ENCODE peak calls at places on chromosomes 5 and 9, in seven cellular contexts. One of them, this sample, is unnamed.

GRCh38 chr5:14534773-14535172 is 46.8 kb upstream of the OTULINL start:
- DNase-seq in amniotic stem cell: no peak
- DNase-seq in NCI-H748 treated with DMSO at 0.1 percent for 48 hours: peak; percentile 58
- DNase-seq in thyroid gland: peak; percentile 46
- DNase-seq in fibroblast of gingiva: no peak
- DNase-seq in stimulated activated naive CD8-positive, alpha-beta T cell treated with anti-CD3 and anti-CD28 coated beads, Interleukin-15, amount 100 ng/mL, for 72 hours: no peak
- DNase-seq in activated CD4-positive, alpha-beta T cell treated with anti-CD3 and anti-CD28 coated beads, Interleukin-2, amount 50 U/mL, for 1 hour: no peak
- DNase-seq in this sample: peak; percentile 21

GRCh38 chr5:128579111-128579510 is 41.1 kb upstream of the FBN2 start:
- DNase-seq in activated CD4-positive, alpha-beta T cell treated with anti-CD3 and anti-CD28 coated beads, Interleukin-2, amount 50 U/mL, for 1 hour: no peak
- DNase-seq in NCI-H748 treated with DMSO at 0.1 percent for 48 hours: no peak
- DNase-seq in stimulated activated naive CD8-positive, alpha-beta T cell treated with anti-CD3 and anti-CD28 coated beads, Interleukin-15, amount 100 ng/mL, for 72 hours: no peak
- DNase-seq in amniotic stem cell: no peak
- DNase-seq in fibroblast of gingiva: peak; percentile 87
- DNase-seq in thyroid gland: no peak
- DNase-seq in this sample: no peak

GRCh38 chr9:35102465-35102768 is 514 bp downstream of the STOML2 start:
- DNase-seq in NCI-H748 treated with DMSO at 0.1 percent for 48 hours: no peak
- DNase-seq in activated CD4-positive, alpha-beta T cell treated with anti-CD3 and anti-CD28 coated beads, Interleukin-2, amount 50 U/mL, for 1 hour: no peak
- DNase-seq in thyroid gland: no peak
- DNase-seq in fibroblast of gingiva: no peak
- DNase-seq in amniotic stem cell: no peak
- DNase-seq in stimulated activated naive CD8-positive, alpha-beta T cell treated with anti-CD3 and anti-CD28 coated beads, Interleukin-15, amount 100 ng/mL, for 72 hours: no peak
- DNase-seq in this sample: peak; percentile 34

GRCh38 chr5:121325930-121326329 is 525.8 kb upstream of the FTMT start:
- DNase-seq in NCI-H748 treated with DMSO at 0.1 percent for 48 hours: no peak
- DNase-seq in thyroid gland: no peak
- DNase-seq in fibroblast of gingiva: peak; percentile 1
- DNase-seq in stimulated activated naive CD8-positive, alpha-beta T cell treated with anti-CD3 and anti-CD28 coated beads, Interleukin-15, amount 100 ng/mL, for 72 hours: no peak
- DNase-seq in amniotic stem cell: no peak
- DNase-seq in activated CD4-positive, alpha-beta T cell treated with anti-CD3 and anti-CD28 coated beads, Interleukin-2, amount 50 U/mL, for 1 hour: no peak
- DNase-seq in this sample: no peak

GRCh38 chr5:120014535-120014934 is 385.2 kb downstream of the FAM170A start:
- DNase-seq in stimulated activated naive CD8-positive, alpha-beta T cell treated with anti-CD3 and anti-CD28 coated beads, Interleukin-15, amount 100 ng/mL, for 72 hours: no peak
- DNase-seq in activated CD4-positive, alpha-beta T cell treated with anti-CD3 and anti-CD28 coated beads, Interleukin-2, amount 50 U/mL, for 1 hour: no peak
- DNase-seq in thyroid gland: no peak
- DNase-seq in amniotic stem cell: no peak
- DNase-seq in fibroblast of gingiva: no peak
- DNase-seq in NCI-H748 treated with DMSO at 0.1 percent for 48 hours: no peak
- DNase-seq in this sample: no peak

GRCh38 chr5:54362434-54362833 is 52.1 kb upstream of the ARL15 start:
- DNase-seq in fibroblast of gingiva: peak; percentile 45
- DNase-seq in amniotic stem cell: no peak
- DNase-seq in NCI-H748 treated with DMSO at 0.1 percent for 48 hours: no peak
- DNase-seq in activated CD4-positive, alpha-beta T cell treated with anti-CD3 and anti-CD28 coated beads, Interleukin-2, amount 50 U/mL, for 1 hour: no peak
- DNase-seq in stimulated activated naive CD8-positive, alpha-beta T cell treated with anti-CD3 and anti-CD28 coated beads, Interleukin-15, amount 100 ng/mL, for 72 hours: no peak
- DNase-seq in thyroid gland: no peak
- DNase-seq in this sample: no peak

GRCh38 chr5:32223972-32224608 is 50.0 kb upstream of the GOLPH3 start:
- DNase-seq in NCI-H748 treated with DMSO at 0.1 percent for 48 hours: no peak
- DNase-seq in amniotic stem cell: peak; percentile 37
- DNase-seq in thyroid gland: peak; percentile 68
- DNase-seq in fibroblast of gingiva: peak; percentile 82
- DNase-seq in activated CD4-positive, alpha-beta T cell treated with anti-CD3 and anti-CD28 coated beads, Interleukin-2, amount 50 U/mL, for 1 hour: no peak
- DNase-seq in stimulated activated naive CD8-positive, alpha-beta T cell treated with anti-CD3 and anti-CD28 coated beads, Interleukin-15, amount 100 ng/mL, for 72 hours: no peak
- DNase-seq in this sample: peak; percentile 79

GRCh38 chr5:150219142-150219541 is 29.3 kb downstream of the SLC6A7 start:
- DNase-seq in activated CD4-positive, alpha-beta T cell treated with anti-CD3 and anti-CD28 coated beads, Interleukin-2, amount 50 U/mL, for 1 hour: no peak
- DNase-seq in thyroid gland: no peak
- DNase-seq in NCI-H748 treated with DMSO at 0.1 percent for 48 hours: no peak
- DNase-seq in fibroblast of gingiva: no peak
- DNase-seq in stimulated activated naive CD8-positive, alpha-beta T cell treated with anti-CD3 and anti-CD28 coated beads, Interleukin-15, amount 100 ng/mL, for 72 hours: no peak
- DNase-seq in amniotic stem cell: no peak
- DNase-seq in this sample: peak; percentile 38

GRCh38 chr5:149959406-149960236 is 937 bp upstream of the SLC26A2 start:
- DNase-seq in NCI-H748 treated with DMSO at 0.1 percent for 48 hours: peak; percentile 6
- DNase-seq in activated CD4-positive, alpha-beta T cell treated with anti-CD3 and anti-CD28 coated beads, Interleukin-2, amount 50 U/mL, for 1 hour: peak; percentile 25
- DNase-seq in fibroblast of gingiva: peak; percentile 65
- DNase-seq in amniotic stem cell: peak; percentile 71
- DNase-seq in thyroid gland: no peak
- DNase-seq in stimulated activated naive CD8-positive, alpha-beta T cell treated with anti-CD3 and anti-CD28 coated beads, Interleukin-15, amount 100 ng/mL, for 72 hours: peak; percentile 67
- DNase-seq in this sample: peak; percentile 69

GRCh38 chr9:136093995-136094881 is 851 bp downstream of the NACC2 start:
- DNase-seq in amniotic stem cell: no peak
- DNase-seq in fibroblast of gingiva: peak; percentile 52
- DNase-seq in activated CD4-positive, alpha-beta T cell treated with anti-CD3 and anti-CD28 coated beads, Interleukin-2, amount 50 U/mL, for 1 hour: peak; percentile 58
- DNase-seq in NCI-H748 treated with DMSO at 0.1 percent for 48 hours: no peak
- DNase-seq in thyroid gland: peak; percentile 68
- DNase-seq in stimulated activated naive CD8-positive, alpha-beta T cell treated with anti-CD3 and anti-CD28 coated beads, Interleukin-15, amount 100 ng/mL, for 72 hours: peak; percentile 79
- DNase-seq in this sample: no peak

GRCh38 chr9:91417602-91418218 is 5.9 kb downstream of the NFIL3 start:
- DNase-seq in thyroid gland: peak; percentile 58
- DNase-seq in fibroblast of gingiva: peak; percentile 49
- DNase-seq in activated CD4-positive, alpha-beta T cell treated with anti-CD3 and anti-CD28 coated beads, Interleukin-2, amount 50 U/mL, for 1 hour: no peak
- DNase-seq in amniotic stem cell: no peak
- DNase-seq in stimulated activated naive CD8-positive, alpha-beta T cell treated with anti-CD3 and anti-CD28 coated beads, Interleukin-15, amount 100 ng/mL, for 72 hours: no peak
- DNase-seq in NCI-H748 treated with DMSO at 0.1 percent for 48 hours: no peak
- DNase-seq in this sample: no peak

GRCh38 chr5:158056426-158056825 is 197.5 kb upstream of the CLINT1 start:
- DNase-seq in thyroid gland: no peak
- DNase-seq in activated CD4-positive, alpha-beta T cell treated with anti-CD3 and anti-CD28 coated beads, Interleukin-2, amount 50 U/mL, for 1 hour: no peak
- DNase-seq in amniotic stem cell: no peak
- DNase-seq in fibroblast of gingiva: peak; percentile 3
- DNase-seq in stimulated activated naive CD8-positive, alpha-beta T cell treated with anti-CD3 and anti-CD28 coated beads, Interleukin-15, amount 100 ng/mL, for 72 hours: no peak
- DNase-seq in NCI-H748 treated with DMSO at 0.1 percent for 48 hours: no peak
- DNase-seq in this sample: no peak

GRCh38 chr5:95631991-95632675 is 12.2 kb downstream of the GPR150 start:
- DNase-seq in activated CD4-positive, alpha-beta T cell treated with anti-CD3 and anti-CD28 coated beads, Interleukin-2, amount 50 U/mL, for 1 hour: peak; percentile 58
- DNase-seq in fibroblast of gingiva: peak; percentile 26
- DNase-seq in stimulated activated naive CD8-positive, alpha-beta T cell treated with anti-CD3 and anti-CD28 coated beads, Interleukin-15, amount 100 ng/mL, for 72 hours: peak; percentile 79
- DNase-seq in amniotic stem cell: no peak
- DNase-seq in NCI-H748 treated with DMSO at 0.1 percent for 48 hours: no peak
- DNase-seq in thyroid gland: peak; percentile 8
- DNase-seq in this sample: no peak

GRCh38 chr9:131270171-131271015 is 5.9 kb downstream of the FAM78A start:
- DNase-seq in amniotic stem cell: no peak
- DNase-seq in activated CD4-positive, alpha-beta T cell treated with anti-CD3 and anti-CD28 coated beads, Interleukin-2, amount 50 U/mL, for 1 hour: no peak
- DNase-seq in thyroid gland: peak; percentile 22
- DNase-seq in NCI-H748 treated with DMSO at 0.1 percent for 48 hours: no peak
- DNase-seq in fibroblast of gingiva: no peak
- DNase-seq in stimulated activated naive CD8-positive, alpha-beta T cell treated with anti-CD3 and anti-CD28 coated beads, Interleukin-15, amount 100 ng/mL, for 72 hours: peak; percentile 75
- DNase-seq in this sample: no peak

GRCh38 chr9:129781991-129782390 is 21.0 kb upstream of the TOR1B start:
- DNase-seq in fibroblast of gingiva: no peak
- DNase-seq in thyroid gland: no peak
- DNase-seq in NCI-H748 treated with DMSO at 0.1 percent for 48 hours: no peak
- DNase-seq in amniotic stem cell: no peak
- DNase-seq in stimulated activated naive CD8-positive, alpha-beta T cell treated with anti-CD3 and anti-CD28 coated beads, Interleukin-15, amount 100 ng/mL, for 72 hours: no peak
- DNase-seq in activated CD4-positive, alpha-beta T cell treated with anti-CD3 and anti-CD28 coated beads, Interleukin-2, amount 50 U/mL, for 1 hour: no peak
- DNase-seq in this sample: no peak

GRCh38 chr5:159645194-159645846 is 271.0 kb upstream of the ADRA1B start:
- DNase-seq in fibroblast of gingiva: no peak
- DNase-seq in activated CD4-positive, alpha-beta T cell treated with anti-CD3 and anti-CD28 coated beads, Interleukin-2, amount 50 U/mL, for 1 hour: no peak
- DNase-seq in thyroid gland: no peak
- DNase-seq in amniotic stem cell: no peak
- DNase-seq in stimulated activated naive CD8-positive, alpha-beta T cell treated with anti-CD3 and anti-CD28 coated beads, Interleukin-15, amount 100 ng/mL, for 72 hours: no peak
- DNase-seq in NCI-H748 treated with DMSO at 0.1 percent for 48 hours: no peak
- DNase-seq in this sample: no peak

GRCh38 chr9:92173318-92173717 is 58.1 kb upstream of the SPTLC1 start:
- DNase-seq in NCI-H748 treated with DMSO at 0.1 percent for 48 hours: no peak
- DNase-seq in fibroblast of gingiva: no peak
- DNase-seq in amniotic stem cell: no peak
- DNase-seq in activated CD4-positive, alpha-beta T cell treated with anti-CD3 and anti-CD28 coated beads, Interleukin-2, amount 50 U/mL, for 1 hour: no peak
- DNase-seq in thyroid gland: no peak
- DNase-seq in stimulated activated naive CD8-positive, alpha-beta T cell treated with anti-CD3 and anti-CD28 coated beads, Interleukin-15, amount 100 ng/mL, for 72 hours: no peak
- DNase-seq in this sample: no peak

GRCh38 chr5:163509288-163510040 is 4.0 kb downstream of the MAT2B start:
- DNase-seq in NCI-H748 treated with DMSO at 0.1 percent for 48 hours: peak; percentile 22
- DNase-seq in amniotic stem cell: peak; percentile 38
- DNase-seq in fibroblast of gingiva: peak; percentile 79
- DNase-seq in thyroid gland: peak; percentile 55
- DNase-seq in activated CD4-positive, alpha-beta T cell treated with anti-CD3 and anti-CD28 coated beads, Interleukin-2, amount 50 U/mL, for 1 hour: no peak
- DNase-seq in stimulated activated naive CD8-positive, alpha-beta T cell treated with anti-CD3 and anti-CD28 coated beads, Interleukin-15, amount 100 ng/mL, for 72 hours: no peak
- DNase-seq in this sample: peak; percentile 36

GRCh38 chr9:90141723-90142122 is 500.9 kb downstream of the DIRAS2 start:
- DNase-seq in amniotic stem cell: peak; percentile 5
- DNase-seq in stimulated activated naive CD8-positive, alpha-beta T cell treated with anti-CD3 and anti-CD28 coated beads, Interleukin-15, amount 100 ng/mL, for 72 hours: no peak
- DNase-seq in activated CD4-positive, alpha-beta T cell treated with anti-CD3 and anti-CD28 coated beads, Interleukin-2, amount 50 U/mL, for 1 hour: no peak
- DNase-seq in thyroid gland: no peak
- DNase-seq in fibroblast of gingiva: no peak
- DNase-seq in NCI-H748 treated with DMSO at 0.1 percent for 48 hours: peak; percentile 77
- DNase-seq in this sample: peak; percentile 74

GRCh38 chr5:58787982-58788381 is 205.1 kb downstream of the RAB3C start:
- DNase-seq in NCI-H748 treated with DMSO at 0.1 percent for 48 hours: peak; percentile 31
- DNase-seq in activated CD4-positive, alpha-beta T cell treated with anti-CD3 and anti-CD28 coated beads, Interleukin-2, amount 50 U/mL, for 1 hour: no peak
- DNase-seq in fibroblast of gingiva: no peak
- DNase-seq in stimulated activated naive CD8-positive, alpha-beta T cell treated with anti-CD3 and anti-CD28 coated beads, Interleukin-15, amount 100 ng/mL, for 72 hours: no peak
- DNase-seq in amniotic stem cell: no peak
- DNase-seq in thyroid gland: no peak
- DNase-seq in this sample: no peak

GRCh38 chr5:71830626-71831539 is 111.8 kb downstream of the CARTPT start:
- DNase-seq in thyroid gland: peak; percentile 82
- DNase-seq in NCI-H748 treated with DMSO at 0.1 percent for 48 hours: no peak
- DNase-seq in activated CD4-positive, alpha-beta T cell treated with anti-CD3 and anti-CD28 coated beads, Interleukin-2, amount 50 U/mL, for 1 hour: no peak
- DNase-seq in stimulated activated naive CD8-positive, alpha-beta T cell treated with anti-CD3 and anti-CD28 coated beads, Interleukin-15, amount 100 ng/mL, for 72 hours: no peak
- DNase-seq in fibroblast of gingiva: peak; percentile 91
- DNase-seq in amniotic stem cell: peak; percentile 86
- DNase-seq in this sample: peak; percentile 32

GRCh38 chr9:79026311-79026710 is 545.5 kb upstream of the TLE4 start:
- DNase-seq in thyroid gland: no peak
- DNase-seq in NCI-H748 treated with DMSO at 0.1 percent for 48 hours: peak; percentile 50
- DNase-seq in amniotic stem cell: no peak
- DNase-seq in fibroblast of gingiva: no peak
- DNase-seq in stimulated activated naive CD8-positive, alpha-beta T cell treated with anti-CD3 and anti-CD28 coated beads, Interleukin-15, amount 100 ng/mL, for 72 hours: no peak
- DNase-seq in activated CD4-positive, alpha-beta T cell treated with anti-CD3 and anti-CD28 coated beads, Interleukin-2, amount 50 U/mL, for 1 hour: no peak
- DNase-seq in this sample: no peak

GRCh38 chr9:124221685-124222084 is 36.1 kb upstream of the NEK6 start:
- DNase-seq in NCI-H748 treated with DMSO at 0.1 percent for 48 hours: no peak
- DNase-seq in activated CD4-positive, alpha-beta T cell treated with anti-CD3 and anti-CD28 coated beads, Interleukin-2, amount 50 U/mL, for 1 hour: no peak
- DNase-seq in fibroblast of gingiva: no peak
- DNase-seq in thyroid gland: no peak
- DNase-seq in amniotic stem cell: no peak
- DNase-seq in stimulated activated naive CD8-positive, alpha-beta T cell treated with anti-CD3 and anti-CD28 coated beads, Interleukin-15, amount 100 ng/mL, for 72 hours: no peak
- DNase-seq in this sample: no peak

GRCh38 chr5:142826741-142827492 is 56.7 kb downstream of the ARHGAP26 start:
- DNase-seq in activated CD4-positive, alpha-beta T cell treated with anti-CD3 and anti-CD28 coated beads, Interleukin-2, amount 50 U/mL, for 1 hour: no peak
- DNase-seq in NCI-H748 treated with DMSO at 0.1 percent for 48 hours: no peak
- DNase-seq in fibroblast of gingiva: no peak
- DNase-seq in thyroid gland: peak; percentile 86
- DNase-seq in amniotic stem cell: peak; percentile 30
- DNase-seq in stimulated activated naive CD8-positive, alpha-beta T cell treated with anti-CD3 and anti-CD28 coated beads, Interleukin-15, amount 100 ng/mL, for 72 hours: peak; percentile 74
- DNase-seq in this sample: no peak

GRCh38 chr5:102811962-102812361 is 56.9 kb downstream of the PAM start:
- DNase-seq in fibroblast of gingiva: no peak
- DNase-seq in amniotic stem cell: no peak
- DNase-seq in thyroid gland: no peak
- DNase-seq in activated CD4-positive, alpha-beta T cell treated with anti-CD3 and anti-CD28 coated beads, Interleukin-2, amount 50 U/mL, for 1 hour: no peak
- DNase-seq in stimulated activated naive CD8-positive, alpha-beta T cell treated with anti-CD3 and anti-CD28 coated beads, Interleukin-15, amount 100 ng/mL, for 72 hours: no peak
- DNase-seq in NCI-H748 treated with DMSO at 0.1 percent for 48 hours: peak; percentile 80
- DNase-seq in this sample: no peak

GRCh38 chr5:133483406-133484090 is 128.8 kb downstream of the FSTL4 start:
- DNase-seq in fibroblast of gingiva: no peak
- DNase-seq in stimulated activated naive CD8-positive, alpha-beta T cell treated with anti-CD3 and anti-CD28 coated beads, Interleukin-15, amount 100 ng/mL, for 72 hours: no peak
- DNase-seq in amniotic stem cell: no peak
- DNase-seq in activated CD4-positive, alpha-beta T cell treated with anti-CD3 and anti-CD28 coated beads, Interleukin-2, amount 50 U/mL, for 1 hour: no peak
- DNase-seq in thyroid gland: no peak
- DNase-seq in NCI-H748 treated with DMSO at 0.1 percent for 48 hours: no peak
- DNase-seq in this sample: no peak

GRCh38 chr9:89844535-89844934 is 239.7 kb downstream of the GADD45G start:
- DNase-seq in thyroid gland: peak; percentile 23
- DNase-seq in fibroblast of gingiva: no peak
- DNase-seq in amniotic stem cell: no peak
- DNase-seq in activated CD4-positive, alpha-beta T cell treated with anti-CD3 and anti-CD28 coated beads, Interleukin-2, amount 50 U/mL, for 1 hour: no peak
- DNase-seq in stimulated activated naive CD8-positive, alpha-beta T cell treated with anti-CD3 and anti-CD28 coated beads, Interleukin-15, amount 100 ng/mL, for 72 hours: no peak
- DNase-seq in NCI-H748 treated with DMSO at 0.1 percent for 48 hours: peak; percentile 15
- DNase-seq in this sample: no peak

GRCh38 chr5:79333852-79334557 is 98.1 kb downstream of the JMY start:
- DNase-seq in activated CD4-positive, alpha-beta T cell treated with anti-CD3 and anti-CD28 coated beads, Interleukin-2, amount 50 U/mL, for 1 hour: no peak
- DNase-seq in fibroblast of gingiva: no peak
- DNase-seq in thyroid gland: no peak
- DNase-seq in NCI-H748 treated with DMSO at 0.1 percent for 48 hours: no peak
- DNase-seq in stimulated activated naive CD8-positive, alpha-beta T cell treated with anti-CD3 and anti-CD28 coated beads, Interleukin-15, amount 100 ng/mL, for 72 hours: no peak
- DNase-seq in amniotic stem cell: no peak
- DNase-seq in this sample: peak; percentile 49

GRCh38 chr9:4262735-4263141 is 37.1 kb downstream of the GLIS3 start:
- DNase-seq in stimulated activated naive CD8-positive, alpha-beta T cell treated with anti-CD3 and anti-CD28 coated beads, Interleukin-15, amount 100 ng/mL, for 72 hours: no peak
- DNase-seq in NCI-H748 treated with DMSO at 0.1 percent for 48 hours: no peak
- DNase-seq in activated CD4-positive, alpha-beta T cell treated with anti-CD3 and anti-CD28 coated beads, Interleukin-2, amount 50 U/mL, for 1 hour: no peak
- DNase-seq in thyroid gland: no peak
- DNase-seq in fibroblast of gingiva: peak; percentile 4
- DNase-seq in amniotic stem cell: peak; percentile 7
- DNase-seq in this sample: peak; percentile 26

GRCh38 chr9:134059188-134059641 is 8.6 kb downstream of the BRD3 start:
- DNase-seq in thyroid gland: no peak
- DNase-seq in fibroblast of gingiva: no peak
- DNase-seq in amniotic stem cell: no peak
- DNase-seq in activated CD4-positive, alpha-beta T cell treated with anti-CD3 and anti-CD28 coated beads, Interleukin-2, amount 50 U/mL, for 1 hour: no peak
- DNase-seq in stimulated activated naive CD8-positive, alpha-beta T cell treated with anti-CD3 and anti-CD28 coated beads, Interleukin-15, amount 100 ng/mL, for 72 hours: no peak
- DNase-seq in NCI-H748 treated with DMSO at 0.1 percent for 48 hours: no peak
- DNase-seq in this sample: no peak

GRCh38 chr9:102405218-102405867 is 589.8 kb upstream of the CYLC2 start:
- DNase-seq in fibroblast of gingiva: no peak
- DNase-seq in thyroid gland: no peak
- DNase-seq in activated CD4-positive, alpha-beta T cell treated with anti-CD3 and anti-CD28 coated beads, Interleukin-2, amount 50 U/mL, for 1 hour: no peak
- DNase-seq in amniotic stem cell: no peak
- DNase-seq in stimulated activated naive CD8-positive, alpha-beta T cell treated with anti-CD3 and anti-CD28 coated beads, Interleukin-15, amount 100 ng/mL, for 72 hours: no peak
- DNase-seq in NCI-H748 treated with DMSO at 0.1 percent for 48 hours: no peak
- DNase-seq in this sample: no peak

GRCh38 chr9:71355884-71356283 is 234.5 kb upstream of the TRPM3 start:
- DNase-seq in fibroblast of gingiva: no peak
- DNase-seq in activated CD4-positive, alpha-beta T cell treated with anti-CD3 and anti-CD28 coated beads, Interleukin-2, amount 50 U/mL, for 1 hour: no peak
- DNase-seq in amniotic stem cell: no peak
- DNase-seq in NCI-H748 treated with DMSO at 0.1 percent for 48 hours: no peak
- DNase-seq in stimulated activated naive CD8-positive, alpha-beta T cell treated with anti-CD3 and anti-CD28 coated beads, Interleukin-15, amount 100 ng/mL, for 72 hours: no peak
- DNase-seq in thyroid gland: no peak
- DNase-seq in this sample: peak; percentile 80

GRCh38 chr5:157961828-157962390 is 103.0 kb upstream of the CLINT1 start:
- DNase-seq in amniotic stem cell: no peak
- DNase-seq in fibroblast of gingiva: no peak
- DNase-seq in activated CD4-positive, alpha-beta T cell treated with anti-CD3 and anti-CD28 coated beads, Interleukin-2, amount 50 U/mL, for 1 hour: no peak
- DNase-seq in stimulated activated naive CD8-positive, alpha-beta T cell treated with anti-CD3 and anti-CD28 coated beads, Interleukin-15, amount 100 ng/mL, for 72 hours: no peak
- DNase-seq in thyroid gland: no peak
- DNase-seq in NCI-H748 treated with DMSO at 0.1 percent for 48 hours: peak; percentile 61
- DNase-seq in this sample: no peak

GRCh38 chr9:85004818-85005413 is 335.4 kb downstream of the NTRK2 start:
- DNase-seq in fibroblast of gingiva: no peak
- DNase-seq in amniotic stem cell: no peak
- DNase-seq in stimulated activated naive CD8-positive, alpha-beta T cell treated with anti-CD3 and anti-CD28 coated beads, Interleukin-15, amount 100 ng/mL, for 72 hours: no peak
- DNase-seq in activated CD4-positive, alpha-beta T cell treated with anti-CD3 and anti-CD28 coated beads, Interleukin-2, amount 50 U/mL, for 1 hour: no peak
- DNase-seq in thyroid gland: no peak
- DNase-seq in NCI-H748 treated with DMSO at 0.1 percent for 48 hours: no peak
- DNase-seq in this sample: peak; percentile 5

GRCh38 chr9:136133191-136133958 is 14.7 kb upstream of the TMEM250 start:
- DNase-seq in fibroblast of gingiva: no peak
- DNase-seq in NCI-H748 treated with DMSO at 0.1 percent for 48 hours: peak; percentile 6
- DNase-seq in thyroid gland: peak; percentile 17
- DNase-seq in activated CD4-positive, alpha-beta T cell treated with anti-CD3 and anti-CD28 coated beads, Interleukin-2, amount 50 U/mL, for 1 hour: peak; percentile 18
- DNase-seq in amniotic stem cell: no peak
- DNase-seq in stimulated activated naive CD8-positive, alpha-beta T cell treated with anti-CD3 and anti-CD28 coated beads, Interleukin-15, amount 100 ng/mL, for 72 hours: no peak
- DNase-seq in this sample: peak; percentile 87

GRCh38 chr5:172114875-172115422 is 73.1 kb downstream of the STK10 start:
- DNase-seq in activated CD4-positive, alpha-beta T cell treated with anti-CD3 and anti-CD28 coated beads, Interleukin-2, amount 50 U/mL, for 1 hour: peak; percentile 50
- DNase-seq in thyroid gland: peak; percentile 14
- DNase-seq in NCI-H748 treated with DMSO at 0.1 percent for 48 hours: no peak
- DNase-seq in stimulated activated naive CD8-positive, alpha-beta T cell treated with anti-CD3 and anti-CD28 coated beads, Interleukin-15, amount 100 ng/mL, for 72 hours: peak; percentile 94
- DNase-seq in fibroblast of gingiva: no peak
- DNase-seq in amniotic stem cell: no peak
- DNase-seq in this sample: peak; percentile 32

GRCh38 chr5:106241409-106241808 is 1429.3 kb downstream of the EFNA5 start:
- DNase-seq in activated CD4-positive, alpha-beta T cell treated with anti-CD3 and anti-CD28 coated beads, Interleukin-2, amount 50 U/mL, for 1 hour: no peak
- DNase-seq in fibroblast of gingiva: no peak
- DNase-seq in amniotic stem cell: no peak
- DNase-seq in thyroid gland: no peak
- DNase-seq in stimulated activated naive CD8-positive, alpha-beta T cell treated with anti-CD3 and anti-CD28 coated beads, Interleukin-15, amount 100 ng/mL, for 72 hours: no peak
- DNase-seq in NCI-H748 treated with DMSO at 0.1 percent for 48 hours: no peak
- DNase-seq in this sample: no peak

GRCh38 chr5:179054036-179054785 is 6.0 kb upstream of the ZNF354C start:
- DNase-seq in activated CD4-positive, alpha-beta T cell treated with anti-CD3 and anti-CD28 coated beads, Interleukin-2, amount 50 U/mL, for 1 hour: no peak
- DNase-seq in stimulated activated naive CD8-positive, alpha-beta T cell treated with anti-CD3 and anti-CD28 coated beads, Interleukin-15, amount 100 ng/mL, for 72 hours: no peak
- DNase-seq in amniotic stem cell: no peak
- DNase-seq in fibroblast of gingiva: no peak
- DNase-seq in thyroid gland: peak; percentile 63
- DNase-seq in NCI-H748 treated with DMSO at 0.1 percent for 48 hours: no peak
- DNase-seq in this sample: no peak

This sample was measured in GM23338.